ENCODE peak calls at places on chromosomes 6 and 20, in ten cellular contexts. Y is gastrocnemius medialis; E is T-cell; H is aorta; R is upper lobe of right lung; A is left ventricle myocardium superior; C is Right ventricle myocardium inferior; M is heart left ventricle; D is activated CD8-positive, alpha-beta T cell treated with anti-CD3 and anti-CD28 coated beads for 36 hours; U is stimulated activated naive CD8-positive, alpha-beta T cell treated with anti-CD3 and anti-CD28 coated beads, Interleukin-15, amount 100 ng/mL, for 72 hours. Q is an unnamed sample.

GRCh38 chr6:90040931-90041330 is 146.7 kb downstream of the GJA10 start:
- ATAC-seq in Y (no peak), E (no peak), H (no peak), R (no peak), A (no peak), C (no peak), M (no peak), D (no peak), U (no peak), Q (no peak)

GRCh38 chr6:149862901-149863595 is 1.1 kb downstream of the LRP11 start:
- ATAC-seq in Y (peak), E (peak), H (peak), R (peak), A (peak), C (peak), M (peak), D (peak), U (peak), Q (peak)

GRCh38 chr20:38947931-38948362 is 14.2 kb upstream of the DHX35 start:
- ATAC-seq in Y (no peak), E (no peak), H (no peak), R (no peak), A (no peak), C (no peak), M (no peak), D (no peak), U (no peak), Q (no peak)

GRCh38 chr6:111551521-111552231 is 54.0 kb downstream of the TRAF3IP2 start:
- ATAC-seq in Y (peak), E (no peak), H (peak), R (peak), A (peak), C (no peak), M (peak), D (no peak), U (no peak), Q (no peak)

GRCh38 chr20:911882-912600 is 4.1 kb downstream of the ANGPT4 start:
- ATAC-seq in Y (no peak), E (no peak), H (no peak), R (no peak), A (no peak), C (no peak), M (no peak), D (peak), U (peak), Q (no peak)

GRCh38 chr20:46746972-46747371 is 37.5 kb downstream of the SLC2A10 start:
- ATAC-seq in Y (no peak), E (no peak), H (no peak), R (peak), A (no peak), C (no peak), M (no peak), D (no peak), U (no peak), Q (no peak)

GRCh38 chr20:16411361-16411760 is 161.9 kb downstream of the KIF16B start:
- ATAC-seq in Y (no peak), E (no peak), H (no peak), R (no peak), A (no peak), C (no peak), M (no peak), D (no peak), U (no peak), Q (no peak)

GRCh38 chr20:50724851-50725721 is 6.3 kb upstream of the PARD6B start:
- ATAC-seq in Y (peak), E (no peak), H (peak), R (peak), A (peak), C (peak), M (peak), D (peak), U (peak), Q (peak)

GRCh38 chr6:143136647-143137046 is 76.0 kb downstream of the AIG1 start:
- ATAC-seq in Y (no peak), E (no peak), H (no peak), R (no peak), A (no peak), C (no peak), M (no peak), D (no peak), U (peak), Q (no peak)

GRCh38 chr20:25297141-25297905 is 49.4 kb downstream of the PYGB start:
- ATAC-seq in Y (no peak), E (no peak), H (no peak), R (no peak), A (no peak), C (no peak), M (no peak), D (no peak), U (no peak), Q (peak)

GRCh38 chr6:46243754-46244153 is 73.0 kb upstream of the ENPP5 start:
- ATAC-seq in Y (peak), E (no peak), H (no peak), R (no peak), A (peak), C (peak), M (peak), D (no peak), U (no peak), Q (no peak)

GRCh38 chr6:16187185-16187584 is 51.2 kb upstream of the GMPR start:
- ATAC-seq in Y (no peak), E (no peak), H (no peak), R (no peak), A (no peak), C (no peak), M (no peak), D (no peak), U (no peak), Q (no peak)

GRCh38 chr20:17969276-17969883 is 562 bp downstream of the MGME1 start:
- ATAC-seq in Y (peak), E (peak), H (peak), R (peak), A (peak), C (peak), M (peak), D (peak), U (peak), Q (peak)

GRCh38 chr20:11852189-11852588 is 65.5 kb upstream of the BTBD3 start:
- ATAC-seq in Y (no peak), E (no peak), H (no peak), R (no peak), A (no peak), C (no peak), M (no peak), D (no peak), U (no peak), Q (no peak)

GRCh38 chr6:44219053-44219814 is 2.5 kb downstream of the MYMX start:
- ATAC-seq in Y (no peak), E (no peak), H (peak), R (peak), A (peak), C (peak), M (peak), D (no peak), U (peak), Q (peak)

GRCh38 chr6:53630533-53631269 is 34.9 kb downstream of the KLHL31 start:
- ATAC-seq in Y (no peak), E (no peak), H (peak), R (peak), A (peak), C (peak), M (peak), D (no peak), U (no peak), Q (no peak)

GRCh38 chr6:69816017-69816416 is 19.2 kb upstream of the LMBRD1 start:
- ATAC-seq in Y (no peak), E (peak), H (no peak), R (no peak), A (no peak), C (no peak), M (no peak), D (peak), U (peak), Q (peak)

GRCh38 chr6:79686698-79687309 is 55.7 kb downstream of the SH3BGRL2 start:
- ATAC-seq in Y (no peak), E (no peak), H (no peak), R (no peak), A (no peak), C (no peak), M (no peak), D (no peak), U (peak), Q (no peak)

GRCh38 chr6:63389191-63389844 is 69.5 kb upstream of the LGSN start:
- ATAC-seq in Y (no peak), E (no peak), H (no peak), R (no peak), A (no peak), C (no peak), M (no peak), D (no peak), U (no peak), Q (no peak)

GRCh38 chr6:128630213-128630612 is 109.8 kb upstream of the PTPRK start:
- ATAC-seq in Y (no peak), E (no peak), H (no peak), R (no peak), A (peak), C (no peak), M (peak), D (no peak), U (no peak), Q (no peak)

GRCh38 chr6:33989016-33989854 is 156.7 kb downstream of the GRM4 start:
- ATAC-seq in Y (no peak), E (no peak), H (no peak), R (no peak), A (no peak), C (no peak), M (no peak), D (no peak), U (no peak), Q (no peak)

GRCh38 chr6:18406955-18407738 is 20.0 kb downstream of the RNF144B start:
- ATAC-seq in Y (no peak), E (no peak), H (no peak), R (no peak), A (no peak), C (no peak), M (no peak), D (no peak), U (no peak), Q (no peak)

GRCh38 chr6:3796396-3796795 is 44.9 kb upstream of the PXDC1 start:
- ATAC-seq in Y (peak), E (no peak), H (no peak), R (peak), A (peak), C (no peak), M (peak), D (no peak), U (no peak), Q (no peak)

GRCh38 chr6:113732384-113732966 is 124.7 kb upstream of the MARCKS start:
- ATAC-seq in Y (peak), E (no peak), H (no peak), R (peak), A (peak), C (peak), M (peak), D (no peak), U (no peak), Q (no peak)

GRCh38 chr20:2859330-2860121 is 13.8 kb upstream of the PTPRA start:
- ATAC-seq in Y (no peak), E (no peak), H (no peak), R (peak), A (peak), C (peak), M (peak), D (no peak), U (no peak), Q (no peak)

GRCh38 chr6:195861-196360 is 96.4 kb upstream of the DUSP22 start:
- ATAC-seq in Y (peak), E (peak), H (peak), R (peak), A (peak), C (peak), M (peak), D (peak), U (peak), Q (peak)

GRCh38 chr6:115456848-115457247 is 603.8 kb downstream of the FRK start:
- ATAC-seq in Y (no peak), E (no peak), H (no peak), R (no peak), A (no peak), C (no peak), M (no peak), D (no peak), U (no peak), Q (no peak)

GRCh38 chr6:79028641-79029314 is 49.3 kb downstream of the PHIP start:
- ATAC-seq in Y (no peak), E (no peak), H (no peak), R (no peak), A (no peak), C (no peak), M (no peak), D (no peak), U (no peak), Q (no peak)

GRCh38 chr6:15036690-15037245 is 209.1 kb upstream of the JARID2 start:
- ATAC-seq in Y (peak), E (no peak), H (no peak), R (peak), A (peak), C (peak), M (peak), D (no peak), U (no peak), Q (no peak)

GRCh38 chr6:31607317-31607716 is 7.7 kb upstream of the AIF1 start:
- ATAC-seq in Y (no peak), E (no peak), H (no peak), R (no peak), A (no peak), C (no peak), M (no peak), D (no peak), U (no peak), Q (no peak)

GRCh38 chr6:75491302-75491701 is 2.3 kb downstream of the FILIP1 start:
- ATAC-seq in Y (peak), E (no peak), H (no peak), R (no peak), A (peak), C (peak), M (peak), D (no peak), U (no peak), Q (no peak)